ENCODE peak calls at places on chromosomes 16 and 17, in eight cellular contexts. L is T follicular helper cell; G is lung; W is NCI-H1092; S is CD8-positive, alpha-beta T cell; M is NCI-H1436; O is skeletal muscle cell; J is left ventricle myocardium inferior. Z is an unnamed sample.

GRCh38 chr16:23496826-23497542 is 13.3 kb downstream of the GGA2 start:
- DNase-seq in W (no peak), O (no peak), M (no peak), G (peak), L (no peak), S (no peak), J (no peak), Z (no peak)

GRCh38 chr17:15368605-15369004 is 27.2 kb upstream of the TEKT3 start:
- DNase-seq in W (no peak), O (no peak), L (no peak), J (no peak), M (no peak), G (no peak), S (no peak), Z (no peak)

GRCh38 chr17:6456914-6457687 is 12.8 kb downstream of the PIMREG start:
- DNase-seq in O (no peak), S (no peak), L (no peak), G (no peak), W (no peak), M (no peak), J (peak), Z (no peak)

GRCh38 chr17:81403671-81404534 is 8.6 kb downstream of the BAHCC1 start:
- DNase-seq in W (no peak), L (no peak), M (no peak), G (no peak), O (no peak), J (peak), S (no peak), Z (no peak)

GRCh38 chr17:61139219-61139618 is 260.4 kb upstream of the TBX2 start:
- DNase-seq in O (peak), W (no peak), M (no peak), S (peak), J (no peak), G (no peak), L (peak), Z (peak)

GRCh38 chr16:57516176-57516725 is 20.1 kb downstream of the CCDC102A start:
- DNase-seq in G (no peak), O (no peak), W (no peak), S (no peak), M (no peak), L (no peak), J (no peak), Z (no peak)

GRCh38 chr17:78387982-78388941 is 9.8 kb downstream of the PGS1 start:
- DNase-seq in J (peak), M (no peak), L (no peak), G (no peak), S (no peak), W (no peak), O (no peak), Z (peak)

GRCh38 chr17:7889166-7889584 is 586 bp downstream of the CHD3 start:
- DNase-seq in L (peak), O (peak), M (peak), S (peak), G (peak), J (peak), W (peak), Z (no peak)

GRCh38 chr17:81959362-81960129 is 1.4 kb downstream of the NOTUM start:
- DNase-seq in M (peak), W (no peak), O (no peak), G (peak), L (peak), J (peak), S (peak), Z (peak)

GRCh38 chr16:87806608-87807546 is 41.1 kb upstream of the KLHDC4 start:
- DNase-seq in M (peak), W (peak), L (no peak), O (peak), J (peak), S (peak), G (peak), Z (peak)

GRCh38 chr16:80931985-80932720 is 74.5 kb downstream of the CMC2 start:
- DNase-seq in M (peak), L (no peak), O (peak), S (peak), W (peak), J (peak), G (peak), Z (no peak)

GRCh38 chr16:64866026-64866425 is 255.8 kb downstream of the CDH11 start:
- DNase-seq in S (no peak), W (no peak), M (no peak), J (no peak), L (no peak), G (no peak), O (no peak), Z (no peak)

GRCh38 chr17:64084086-64084939 is 45.6 kb downstream of the ERN1 start:
- DNase-seq in M (no peak), G (no peak), S (no peak), L (no peak), O (no peak), J (no peak), W (no peak), Z (no peak)

GRCh38 chr16:70402916-70403659 is 35.8 kb downstream of the ST3GAL2 start:
- DNase-seq in M (no peak), S (no peak), O (peak), J (no peak), W (no peak), L (no peak), G (no peak), Z (no peak)

GRCh38 chr16:50702725-50703124 is 9.3 kb downstream of the NOD2 start:
- DNase-seq in G (no peak), J (no peak), S (no peak), O (peak), M (no peak), L (no peak), W (no peak), Z (no peak)

GRCh38 chr16:31052131-31052530 is 18.8 kb downstream of the STX4 start:
- DNase-seq in W (no peak), S (no peak), J (no peak), L (no peak), M (no peak), O (peak), G (peak), Z (no peak)

GRCh38 chr17:63989622-63990345 is 8.4 kb upstream of the PRR29 start:
- DNase-seq in W (no peak), J (peak), L (no peak), G (no peak), M (no peak), O (no peak), S (no peak), Z (no peak)

GRCh38 chr17:44323359-44324091 is 1.1 kb downstream of the SLC25A39 start:
- DNase-seq in G (no peak), M (no peak), O (no peak), W (no peak), S (no peak), L (no peak), J (no peak), Z (no peak)

GRCh38 chr17:56596741-56597494 is 3.4 kb downstream of the NOG start:
- DNase-seq in W (no peak), O (no peak), G (no peak), S (peak), M (no peak), L (no peak), J (no peak), Z (no peak)

GRCh38 chr17:59093702-59094231 is 12.9 kb downstream of the TRIM37 start:
- DNase-seq in W (no peak), G (peak), S (no peak), L (no peak), M (no peak), O (peak), J (peak), Z (no peak)

GRCh38 chr17:72948115-72948514 is 144.4 kb downstream of the SLC39A11 start:
- DNase-seq in O (no peak), G (no peak), L (no peak), M (no peak), J (no peak), W (no peak), S (no peak), Z (no peak)

GRCh38 chr16:89471225-89471624 is 19.1 kb downstream of the ANKRD11 start:
- DNase-seq in L (no peak), O (no peak), G (no peak), J (no peak), M (no peak), S (no peak), W (no peak), Z (no peak)

GRCh38 chr17:64387545-64388171 is 3.0 kb downstream of the PECAM1 start:
- DNase-seq in O (no peak), S (no peak), M (no peak), L (no peak), W (no peak), J (no peak), G (no peak), Z (no peak)

GRCh38 chr16:10982430-10983174 is 38.2 kb downstream of the CLEC16A start:
- DNase-seq in W (no peak), S (no peak), M (no peak), O (no peak), J (no peak), G (no peak), L (no peak), Z (no peak)

GRCh38 chr16:50166511-50167500 is 13.7 kb downstream of the TENT4B start:
- DNase-seq in L (no peak), O (no peak), S (no peak), J (no peak), M (no peak), G (no peak), W (no peak), Z (no peak)

GRCh38 chr17:77738666-77739531 is 219.6 kb upstream of the TNRC6C start:
- DNase-seq in G (no peak), O (no peak), S (no peak), M (no peak), J (peak), L (no peak), W (no peak), Z (no peak)

GRCh38 chr16:87801679-87802300 is 36.0 kb upstream of the KLHDC4 start:
- DNase-seq in M (no peak), O (no peak), J (no peak), W (no peak), S (no peak), G (no peak), L (no peak), Z (no peak)

GRCh38 chr17:491086-492014 is 138.7 kb upstream of the RPH3AL start:
- DNase-seq in G (peak), M (no peak), L (no peak), S (peak), W (no peak), O (no peak), J (peak), Z (peak)

GRCh38 chr17:40564195-40564882 is 933 bp downstream of the CCR7 start:
- DNase-seq in M (no peak), L (no peak), J (no peak), O (no peak), W (no peak), G (no peak), S (peak), Z (no peak)

GRCh38 chr16:76614255-76614654 is 337.1 kb downstream of the CNTNAP4 start:
- DNase-seq in M (no peak), G (no peak), J (no peak), S (no peak), W (peak), L (no peak), O (no peak), Z (no peak)

GRCh38 chr17:33598795-33599194 is 305.7 kb upstream of the ASIC2 start:
- DNase-seq in S (no peak), M (no peak), L (no peak), W (no peak), G (no peak), J (no peak), O (no peak), Z (no peak)

GRCh38 chr16:67528870-67529638 is 425 bp downstream of the RIPOR1 start:
- DNase-seq in L (no peak), J (peak), G (no peak), M (no peak), W (peak), O (no peak), S (no peak), Z (peak)